ENCODE peak calls at places on chromosome 12, in nine cellular contexts. F is HS-5; E is PC-3; N is stimulated activated effector memory CD8-positive, alpha-beta T cell treated with anti-CD3 and anti-CD28 coated beads, Interleukin-12 subunit alpha, Interleukin-12 subunit beta, amount 100 ng/mL, for 72 hours; H is KG1; W is choroid plexus epithelial cell; T is NCI-H226; V is GM23338; P is T1000. K is an unnamed sample.
A peak's percentile ranks its signal among the peaks of the same experiment; 100 is the strongest.

GRCh38 chr12:15726029-15726756 is 63.0 kb downstream of the EPS8 start:
- DNase-seq in E (no peak), W (peak; percentile 51), V (no peak), F (no peak), H (no peak), P (no peak), T (no peak), N (no peak), K (no peak)

GRCh38 chr12:92764820-92765219 is 62.0 kb downstream of the PLEKHG7 start:
- DNase-seq in N (no peak), W (peak; percentile 54), T (no peak), F (no peak), E (no peak), P (no peak), H (no peak), V (no peak), K (no peak)

GRCh38 chr12:71421007-71421406 is 18.6 kb upstream of the LGR5 start:
- DNase-seq in T (no peak), H (no peak), W (no peak), P (no peak), F (no peak), V (no peak), N (no peak), E (no peak), K (no peak)

GRCh38 chr12:537772-538171 is 78.0 kb downstream of the B4GALNT3 start:
- DNase-seq in W (no peak), V (no peak), H (no peak), N (no peak), E (peak; percentile 75), P (no peak), F (no peak), T (no peak), K (no peak)

GRCh38 chr12:132556216-132556615 is 54.2 kb downstream of the LRCOL1 start:
- DNase-seq in P (no peak), V (no peak), W (no peak), F (no peak), E (no peak), N (no peak), T (no peak), H (no peak), K (no peak)

GRCh38 chr12:14960548-14961465 is 594 bp downstream of the ARHGDIB start:
- DNase-seq in F (peak; percentile 32), N (no peak), P (no peak), H (peak; percentile 66), E (peak; percentile 66), T (peak; percentile 93), V (peak; percentile 29), W (peak; percentile 48), K (no peak)

GRCh38 chr12:89880695-89881350 is 172.2 kb upstream of the ATP2B1 start:
- DNase-seq in H (no peak), W (no peak), T (no peak), E (no peak), N (peak; percentile 63), P (no peak), F (no peak), V (no peak), K (no peak)

GRCh38 chr12:116015525-116015924 is 262.0 kb downstream of the MED13L start:
- DNase-seq in V (peak; percentile 54), E (peak; percentile 74), N (no peak), H (no peak), W (peak; percentile 85), T (no peak), P (no peak), F (no peak), K (peak; percentile 65)

GRCh38 chr12:117192057-117192456 is 1.8 kb upstream of the FBXO21 start:
- DNase-seq in V (peak; percentile 52), N (no peak), T (peak; percentile 16), E (no peak), W (peak; percentile 10), F (no peak), P (no peak), H (no peak), K (no peak)

GRCh38 chr12:70584332-70584731 is 52.9 kb downstream of the PTPRB start:
- DNase-seq in W (no peak), P (no peak), V (no peak), E (no peak), N (no peak), H (no peak), T (no peak), F (no peak), K (no peak)

GRCh38 chr12:50637870-50638481 is 125.9 kb upstream of the ATF1 start:
- DNase-seq in E (peak; percentile 73), F (no peak), W (peak; percentile 79), P (no peak), N (no peak), T (peak; percentile 32), H (peak; percentile 25), V (peak; percentile 74), K (peak; percentile 59)

GRCh38 chr12:52434096-52434733 is at the start of gene KRT75:
- DNase-seq in N (no peak), V (no peak), T (no peak), F (no peak), E (peak; percentile 89), P (no peak), H (no peak), W (no peak), K (peak; percentile 62)

GRCh38 chr12:6667559-6668210 is 4.8 kb upstream of the ING4 start:
- DNase-seq in H (no peak), W (no peak), E (peak; percentile 32), N (no peak), P (no peak), V (peak; percentile 46), F (no peak), T (no peak), K (no peak)

GRCh38 chr12:6443361-6443983 is 1.3 kb upstream of the CD27 start:
- DNase-seq in H (no peak), F (no peak), V (no peak), N (peak; percentile 73), T (no peak), E (no peak), W (no peak), P (no peak), K (no peak)

GRCh38 chr12:124927325-124928094 is 13.1 kb upstream of the UBC start:
- DNase-seq in E (peak; percentile 97), V (peak; percentile 92), W (peak; percentile 86), N (peak; percentile 99), T (peak; percentile 77), F (peak; percentile 80), P (no peak), H (no peak), K (peak; percentile 90)

GRCh38 chr12:19965196-19966038 is 402.9 kb upstream of the PDE3A start:
- DNase-seq in H (no peak), E (no peak), T (no peak), V (no peak), W (no peak), N (no peak), P (no peak), F (no peak), K (peak; percentile 27)

GRCh38 chr12:124036117-124037109 is 63.4 kb downstream of the ZNF664 start:
- DNase-seq in T (no peak), P (no peak), V (peak; percentile 69), F (peak; percentile 15), E (peak; percentile 70), W (peak; percentile 58), H (peak; percentile 31), N (no peak), K (peak; percentile 75)